ENCODE peak calls at places on chromosome 2, in six cellular contexts. S is PC-3, I is mesendoderm, X is endodermal cell, K is psoas muscle, N is tibial artery. B is an unnamed sample. For H3K4me1, the result is how much of the 10 kb centered on the place peaks cover.

GRCh38 chr2:35428548-35428947 is 927.0 kb upstream of the CRIM1 start:
- DNase-seq in N (no peak), X (peak), I (peak), S (peak), K (no peak), B (peak)

GRCh38 chr2:67936995-67937394 is 125.8 kb downstream of the C1D start:
- DNase-seq in X (no peak), K (no peak), N (no peak), I (no peak), S (no peak), B (no peak)

GRCh38 chr2:61887684-61888303 is 662 bp downstream of the CCT4 start:
- DNase-seq in N (no peak), S (peak), X (no peak), I (peak), K (no peak), B (no peak)

GRCh38 chr2:237456200-237456731 is 30.8 kb upstream of the MLPH start:
- DNase-seq in K (peak), N (peak), S (peak), X (no peak), I (no peak), B (peak)

GRCh38 chr2:149585317-149585885 is 2.2 kb downstream of the MMADHC start:
- DNase-seq in N (no peak), S (no peak), K (no peak), I (no peak), X (no peak), B (no peak)

GRCh38 chr2:174753038-174753633 is 11.1 kb downstream of the CHRNA1 start:
- DNase-seq in S (peak), K (no peak), N (no peak), I (no peak), X (no peak), B (no peak)

GRCh38 chr2:15127876-15128275 is 433.3 kb downstream of the NBAS start:
- DNase-seq in K (no peak), I (no peak), S (no peak), X (no peak), N (no peak), B (no peak)

GRCh38 chr2:202140522-202141292 is 67.7 kb downstream of the KIAA2012 start:
- DNase-seq in K (no peak), N (no peak), S (no peak), I (no peak), X (no peak), B (no peak)

GRCh38 chr2:105538840-105539239 is 140.0 kb upstream of the FHL2 start:
- DNase-seq in X (no peak), K (no peak), I (no peak), N (no peak), S (no peak), B (no peak)

GRCh38 chr2:55899881-55900280 is 23.7 kb downstream of the EFEMP1 start:
- DNase-seq in X (no peak), S (no peak), N (no peak), I (no peak), K (no peak), B (no peak)

GRCh38 chr2:112880696-112881095 is 30.3 kb upstream of the IL37 start:
- DNase-seq in S (no peak), I (no peak), K (no peak), X (no peak), N (no peak), B (no peak)

GRCh38 chr2:71004356-71004755 is 9.7 kb upstream of the TEX261 start:
- DNase-seq in K (no peak), S (no peak), N (no peak), X (no peak), I (no peak), B (no peak)

GRCh38 chr2:106995560-106995959 is 109.6 kb upstream of the ST6GAL2 start:
- DNase-seq in N (no peak), I (no peak), K (no peak), S (peak), X (no peak), B (no peak)

GRCh38 chr2:150207979-150208378 is 279.5 kb downstream of the RND3 start:
- DNase-seq in K (no peak), I (no peak), S (no peak), X (no peak), N (no peak), B (no peak)

GRCh38 chr2:136206613-136207012 is 88.7 kb upstream of the CXCR4 start:
- DNase-seq in K (no peak), X (no peak), N (no peak), S (no peak), I (no peak), B (no peak)

GRCh38 chr2:37306024-37306423 is 18.6 kb downstream of the PRKD3 start:
- DNase-seq in X (peak), N (no peak), K (no peak), S (no peak), I (peak), B (no peak)

GRCh38 chr2:64542071-64543005 is 18.2 kb downstream of the AFTPH start:
- DNase-seq in S (peak), I (no peak), X (no peak), K (no peak), N (no peak), B (no peak)

GRCh38 chr2:216839626-216840132 is 20.2 kb downstream of the TNP1 start:
- DNase-seq in K (no peak), X (no peak), I (no peak), N (no peak), S (peak), B (no peak)

GRCh38 chr2:46690825-46691224 is 211.5 kb downstream of the TMEM247 start:
- DNase-seq in K (no peak), X (no peak), S (peak), I (no peak), N (no peak), B (no peak)

GRCh38 chr2:144515694-144516416 is 4.1 kb downstream of the ZEB2 start:
- DNase-seq in N (peak), K (peak), I (no peak), S (no peak), X (peak), B (peak)

GRCh38 chr2:9375857-9376428 is 47.4 kb downstream of the ITGB1BP1 start:
- DNase-seq in I (no peak), X (no peak), S (no peak), N (no peak), K (no peak), B (no peak)

GRCh38 chr2:64675860-64676259 is 22.1 kb upstream of the SERTAD2 start:
- DNase-seq in S (peak), K (no peak), I (peak), X (no peak), N (no peak), B (no peak)

GRCh38 chr2:23826079-23826478 is 100.8 kb downstream of the ATAD2B start:
- DNase-seq in K (no peak), N (no peak), S (no peak), X (no peak), I (no peak), B (no peak)

GRCh38 chr2:68837164-68837860 is 33.9 kb downstream of the BMP10 start:
- DNase-seq in N (peak), X (peak), S (peak), I (peak), K (peak), B (peak)

GRCh38 chr2:40470817-40471809 is 19.2 kb upstream of the SLC8A1 start:
- DNase-seq in X (no peak), K (no peak), I (no peak), N (no peak), S (no peak), B (no peak)

GRCh38 chr2:20506281-20506685 is 59.4 kb downstream of the RHOB start:
- DNase-seq in X (no peak), S (peak), K (no peak), N (no peak), I (peak), B (no peak)

GRCh38 chr2:159153463-159153862 is 133.0 kb downstream of the WDSUB1 start:
- DNase-seq in X (no peak), K (no peak), S (peak), I (no peak), N (no peak), B (no peak)

GRCh38 chr2:159157361-159158045 is 129.0 kb downstream of the WDSUB1 start:
- DNase-seq in X (no peak), N (no peak), S (no peak), I (no peak), K (no peak), B (no peak)

GRCh38 chr2:159155791-159156190 is 130.7 kb downstream of the WDSUB1 start:
- DNase-seq in K (no peak), I (no peak), S (no peak), N (no peak), X (no peak), B (no peak)

GRCh38 chr2:159155315-159155714 is 131.2 kb downstream of the WDSUB1 start:
- DNase-seq in I (peak), N (no peak), K (no peak), X (peak), S (peak), B (no peak)

DNA sequence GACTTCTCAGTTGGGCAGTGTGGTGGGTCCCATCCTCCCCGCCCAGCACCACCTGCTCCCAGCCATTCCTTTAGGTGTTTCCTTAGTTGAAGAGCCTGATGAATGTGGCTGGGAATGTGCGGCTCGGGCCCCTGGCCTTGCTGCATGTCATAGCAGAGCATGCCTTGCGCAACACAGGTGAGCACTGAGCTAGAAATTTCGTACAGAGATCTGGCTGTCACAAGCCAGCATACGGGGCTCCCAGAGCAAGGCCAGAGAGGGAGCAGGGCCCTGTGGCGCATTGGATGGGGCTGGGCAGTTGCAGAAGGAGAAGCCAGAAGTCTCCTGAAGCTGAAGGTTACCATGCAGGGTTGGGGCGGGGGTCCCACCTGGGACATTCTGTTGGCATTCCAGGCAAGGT is 129.7 kb downstream of the WDSUB1 start:
- DNase-seq in N (no peak), K (no peak), I (no peak), S (no peak), X (no peak), B (no peak)
- H3K4me1 ChIP-seq in N (under half), K (under half), I (under half), S (under half), X (under half), B (under half)

GRCh38 chr2:239020541-239021041 is 172.7 kb downstream of the TWIST2 start:
- DNase-seq in S (no peak), I (no peak), N (no peak), X (no peak), K (no peak), B (peak)
- H3K27ac ChIP-seq in S (no peak), I (no peak), N (no peak), X (no peak), K (no peak), B (no peak)

DNA sequence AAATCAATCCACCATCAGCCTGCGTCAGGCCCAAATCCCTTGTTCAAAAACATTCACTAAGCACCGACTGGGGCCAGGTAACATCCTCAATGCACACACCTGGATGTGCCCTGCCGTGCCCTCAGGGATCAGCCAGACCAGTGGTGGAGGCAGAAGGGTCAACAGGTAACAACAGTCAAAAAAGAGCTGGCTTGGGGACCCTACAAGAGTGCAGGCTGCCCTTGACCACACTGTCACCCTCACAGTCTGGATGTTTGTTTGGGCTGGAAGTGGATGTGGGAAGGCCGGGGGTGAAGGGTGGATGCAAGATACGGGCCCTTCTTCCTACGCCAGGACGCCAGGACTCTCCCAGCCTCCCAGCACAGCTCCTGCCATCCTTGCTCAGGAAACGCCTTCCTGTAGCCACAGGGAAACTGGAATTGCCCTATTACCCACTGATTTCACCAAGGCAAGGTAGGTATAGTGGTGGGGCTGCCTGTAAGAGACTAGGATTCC is 2.7 kb downstream of the BIN1 start:
- DNase-seq in I (no peak), N (no peak), X (no peak), S (no peak), K (peak), B (no peak)
- H3K4me3 ChIP-seq in I (no peak), N (no peak), X (no peak), S (no peak), K (peak), B (no peak)

GRCh38 chr2:130832296-130832940 is 4.3 kb upstream of the ARHGEF4 start:
- DNase-seq in K (peak), N (no peak), I (no peak), X (peak), S (no peak), B (no peak)
- H3K4me1 ChIP-seq in K (under half), N (under half), I (under half), X (under half), S (under half), B (under half)

DNA sequence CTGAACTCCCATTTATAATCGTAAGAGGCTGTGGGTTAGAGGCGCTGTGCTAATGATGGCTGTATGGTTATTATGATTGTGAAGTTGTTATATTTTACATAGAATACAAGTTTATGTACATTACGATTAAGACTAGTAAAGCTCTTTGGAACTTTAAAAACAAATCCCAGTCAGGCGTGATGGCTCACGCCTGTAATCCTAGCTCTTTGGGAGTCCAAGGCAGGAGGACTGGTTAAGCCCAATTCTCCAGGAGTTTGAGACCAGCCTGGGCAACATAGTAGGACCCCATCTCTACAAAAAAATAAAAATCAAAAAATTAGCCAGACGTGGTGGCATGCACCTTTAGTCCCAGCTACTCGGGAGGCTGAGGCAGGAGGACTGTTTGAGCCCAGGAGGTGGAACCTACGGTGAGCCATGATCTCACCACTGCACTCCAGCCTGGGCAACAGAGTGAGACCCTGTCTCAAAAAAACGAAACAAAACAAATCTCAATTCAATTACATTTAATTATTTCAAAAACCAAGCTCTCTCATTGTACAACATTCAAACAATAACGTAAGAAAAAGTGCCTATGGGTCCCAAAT is 23.9 kb upstream of the KCMF1 start:
- DNase-seq in I (no peak), K (no peak), X (no peak), N (no peak), S (no peak), B (no peak)
- H3K27ac ChIP-seq in I (no peak), K (no peak), X (no peak), N (no peak), S (peak), B (no peak)

DNA sequence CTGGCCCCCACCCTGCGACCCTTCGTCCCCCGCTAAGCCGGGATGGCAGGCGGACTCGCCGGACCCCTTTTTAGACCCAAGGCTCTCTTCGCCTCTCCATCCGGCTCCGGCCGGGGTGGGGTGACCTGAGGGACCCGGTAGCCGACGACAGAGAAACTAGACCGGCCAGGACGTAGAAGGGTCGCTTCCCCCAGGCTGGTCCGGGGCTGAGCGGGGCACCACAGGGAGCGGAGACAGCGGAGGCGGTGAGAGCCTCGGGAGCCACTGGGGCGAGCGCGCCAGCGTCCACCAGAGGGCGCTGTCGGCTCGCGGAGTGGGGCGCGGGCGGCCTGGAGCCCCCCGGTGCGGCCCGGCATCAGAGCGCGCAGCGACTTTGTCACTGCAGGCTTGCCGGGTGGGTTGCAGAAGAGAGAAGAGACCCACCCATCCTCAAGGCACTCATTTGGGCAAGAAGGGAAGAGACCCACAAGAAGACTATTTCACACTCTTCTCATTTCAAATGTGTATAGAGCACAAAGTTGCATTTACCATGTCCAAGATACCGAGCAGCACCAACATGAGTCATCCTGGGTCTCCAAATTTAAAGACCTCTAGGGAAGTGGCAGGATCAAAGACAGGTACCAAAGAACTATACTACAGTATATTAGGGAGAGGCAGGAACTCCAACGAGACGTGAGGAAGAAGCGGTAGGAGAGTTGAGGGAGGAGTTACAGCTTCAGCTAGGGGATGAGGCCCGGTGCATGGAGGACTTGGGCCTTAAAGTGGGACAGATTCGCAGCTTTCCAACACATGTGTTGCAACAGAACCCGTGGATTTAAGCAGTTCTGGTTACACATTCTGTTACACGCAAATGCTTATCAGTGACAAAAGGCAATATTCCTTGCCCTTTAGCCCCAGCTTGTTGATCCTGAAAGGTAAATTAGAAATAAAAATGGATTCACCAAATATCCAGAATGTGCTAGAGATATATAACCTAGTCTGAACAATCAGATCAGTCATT is 7.6 kb upstream of the PRKCE start:
- DNase-seq in N (peak), S (peak), I (peak), X (peak), K (peak), B (peak)
- H3K4me3 ChIP-seq in N (peak), S (peak), I (no peak), X (peak), K (peak), B (peak)

DNA sequence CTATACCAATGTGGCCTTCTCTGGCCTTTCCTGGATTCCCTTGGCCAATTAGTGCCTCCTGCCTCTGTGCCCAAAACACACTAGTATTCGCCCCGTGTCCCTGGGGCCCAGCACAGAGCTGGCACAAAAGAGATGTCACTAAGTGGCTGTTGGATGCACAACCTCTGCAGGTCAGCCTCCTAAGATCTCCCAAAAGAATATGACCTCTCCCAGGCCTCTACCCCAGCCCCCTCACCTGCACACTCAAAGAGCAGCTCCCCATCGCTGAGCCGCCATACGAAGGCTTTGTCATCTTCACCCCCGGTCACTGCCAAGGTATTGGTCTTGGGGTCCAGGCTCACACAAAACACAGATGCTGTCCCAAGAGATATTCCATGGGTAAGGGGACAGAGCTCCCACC is 2.7 kb downstream of the AAMP start:
- DNase-seq in X (no peak), K (peak), I (no peak), N (peak), S (no peak), B (no peak)
- H3K4me1 ChIP-seq in X (under half), K (under half), I (under half), N (under half), S (under half), B (under half)